ENCODE peak calls at places on chromosomes 1 and 21, in nine cellular contexts. F is GM12878, P is esophagus muscularis mucosa, H is sigmoid colon, R is K562, D is stomach, X is A549, I is tibial nerve, M is upper lobe of left lung. L is an unnamed sample.

GRCh38 chr1:223549740-223550139 is 115.8 kb downstream of the CAPN8 start:
- DNase-seq in F (no peak), P (no peak), H (no peak), R (no peak), D (no peak), X (no peak), I (no peak), M (no peak), L (no peak)

GRCh38 chr1:201022178-201022823 is 1.2 kb downstream of the KIF21B start:
- DNase-seq in F (no peak), P (no peak), H (no peak), R (no peak), D (no peak), X (no peak), I (no peak), M (no peak), L (no peak)

GRCh38 chr1:115060501-115060900 is 28.8 kb downstream of the TSPAN2 start:
- DNase-seq in F (no peak), P (no peak), H (no peak), R (no peak), D (no peak), X (no peak), I (no peak), M (no peak), L (no peak)

GRCh38 chr1:62906428-62906886 is 122.5 kb downstream of the ATG4C start:
- DNase-seq in F (no peak), P (no peak), H (no peak), R (peak), D (no peak), X (peak), I (no peak), M (no peak), L (no peak)

GRCh38 chr1:231072502-231072901 is 32.4 kb upstream of the FAM89A start:
- DNase-seq in F (no peak), P (no peak), H (no peak), R (no peak), D (no peak), X (no peak), I (no peak), M (no peak), L (no peak)

GRCh38 chr21:17371470-17371869 is 141.4 kb upstream of the CXADR start:
- DNase-seq in F (no peak), P (no peak), H (no peak), R (no peak), D (no peak), X (no peak), I (no peak), M (no peak), L (no peak)

GRCh38 chr1:23619299-23620188 is 60.2 kb upstream of the ID3 start:
- DNase-seq in F (no peak), P (no peak), H (no peak), R (peak), D (peak), X (no peak), I (no peak), M (peak), L (no peak)

GRCh38 chr1:107935396-107936064 is 29.4 kb downstream of the VAV3 start:
- DNase-seq in F (peak), P (no peak), H (no peak), R (no peak), D (no peak), X (no peak), I (no peak), M (no peak), L (no peak)

GRCh38 chr1:77271851-77272250 is 10.0 kb upstream of the AK5 start:
- DNase-seq in F (no peak), P (no peak), H (no peak), R (no peak), D (no peak), X (no peak), I (no peak), M (no peak), L (no peak)

GRCh38 chr1:6157528-6158174 is 22.5 kb downstream of the CHD5 start:
- DNase-seq in F (no peak), P (no peak), H (no peak), R (peak), D (no peak), X (peak), I (no peak), M (no peak), L (no peak)

GRCh38 chr1:207858806-207859205 is 52.1 kb downstream of the CD34 start:
- DNase-seq in F (no peak), P (no peak), H (no peak), R (no peak), D (no peak), X (no peak), I (no peak), M (no peak), L (no peak)

GRCh38 chr1:70528591-70529333 is 117.7 kb downstream of the CTH start:
- DNase-seq in F (no peak), P (no peak), H (no peak), R (peak), D (no peak), X (peak), I (no peak), M (no peak), L (no peak)

GRCh38 chr1:65310078-65310587 is 790 bp downstream of the DNAJC6 start:
- DNase-seq in F (no peak), P (peak), H (no peak), R (peak), D (no peak), X (no peak), I (no peak), M (no peak), L (peak)

GRCh38 chr1:8343464-8344001 is 25.6 kb downstream of the SLC45A1 start:
- DNase-seq in F (no peak), P (peak), H (peak), R (no peak), D (peak), X (peak), I (peak), M (peak), L (peak)

GRCh38 chr1:51444096-51444495 is 75.0 kb downstream of the EPS15 start:
- DNase-seq in F (no peak), P (no peak), H (no peak), R (no peak), D (no peak), X (no peak), I (no peak), M (no peak), L (no peak)

GRCh38 chr1:204405988-204406387 is 5.6 kb downstream of the PPP1R15B start:
- DNase-seq in F (no peak), P (peak), H (no peak), R (no peak), D (no peak), X (no peak), I (no peak), M (no peak), L (no peak)

GRCh38 chr1:156706647-156707008 is 1.2 kb upstream of the CRABP2 start:
- DNase-seq in F (no peak), P (no peak), H (peak), R (peak), D (no peak), X (no peak), I (peak), M (peak), L (peak)

GRCh38 chr1:182385885-182386853 is 5.4 kb downstream of the GLUL start:
- DNase-seq in F (no peak), P (no peak), H (no peak), R (peak), D (no peak), X (no peak), I (no peak), M (no peak), L (no peak)
- TF ChIP-seq POLR2A in F (no peak), P (no peak), H (no peak), R (no peak), D (no peak), X (no peak), I (no peak), M (no peak), L (no peak)

GRCh38 chr1:91712981-91713841 is 172.7 kb downstream of the TGFBR3 start:
- DNase-seq in F (peak), P (peak), H (peak), R (no peak), D (no peak), X (no peak), I (peak), M (peak), L (peak)
- TF ChIP-seq EP300 in F (peak), P (no peak), H (no peak), R (peak), D (no peak), X (no peak), I (peak), M (no peak), L (peak)

GRCh38 chr1:185404864-185405568 is 88.0 kb upstream of the IVNS1ABP start:
- DNase-seq in F (no peak), P (no peak), H (no peak), R (no peak), D (no peak), X (no peak), I (no peak), M (no peak), L (no peak)
- H3K4me3 ChIP-seq in F (no peak), P (no peak), H (peak), R (no peak), D (peak), X (no peak), I (peak), M (no peak), L (no peak)

GRCh38 chr21:25464275-25464674 is 143.0 kb downstream of the MRPL39 start:
- DNase-seq in F (no peak), P (no peak), H (no peak), R (no peak), D (no peak), X (no peak), I (no peak), M (no peak), L (no peak)

GRCh38 chr21:25467891-25468290 is 139.4 kb downstream of the MRPL39 start:
- DNase-seq in F (no peak), P (no peak), H (no peak), R (no peak), D (no peak), X (no peak), I (no peak), M (no peak), L (no peak)

GRCh38 chr21:25462517-25462971 is 144.7 kb downstream of the MRPL39 start:
- DNase-seq in F (peak), P (no peak), H (no peak), R (no peak), D (no peak), X (no peak), I (no peak), M (no peak), L (no peak)

GRCh38 chr21:25466470-25466869 is 140.8 kb downstream of the MRPL39 start:
- DNase-seq in F (no peak), P (no peak), H (no peak), R (no peak), D (no peak), X (no peak), I (no peak), M (no peak), L (no peak)

GRCh38 chr21:25465263-25465662 is 142.0 kb downstream of the MRPL39 start:
- DNase-seq in F (no peak), P (no peak), H (no peak), R (no peak), D (no peak), X (no peak), I (no peak), M (no peak), L (no peak)
- TF ChIP-seq POLR2A in F (no peak), P (no peak), H (no peak), R (no peak), D (no peak), X (no peak), I (no peak), M (no peak), L (no peak)

DNA sequence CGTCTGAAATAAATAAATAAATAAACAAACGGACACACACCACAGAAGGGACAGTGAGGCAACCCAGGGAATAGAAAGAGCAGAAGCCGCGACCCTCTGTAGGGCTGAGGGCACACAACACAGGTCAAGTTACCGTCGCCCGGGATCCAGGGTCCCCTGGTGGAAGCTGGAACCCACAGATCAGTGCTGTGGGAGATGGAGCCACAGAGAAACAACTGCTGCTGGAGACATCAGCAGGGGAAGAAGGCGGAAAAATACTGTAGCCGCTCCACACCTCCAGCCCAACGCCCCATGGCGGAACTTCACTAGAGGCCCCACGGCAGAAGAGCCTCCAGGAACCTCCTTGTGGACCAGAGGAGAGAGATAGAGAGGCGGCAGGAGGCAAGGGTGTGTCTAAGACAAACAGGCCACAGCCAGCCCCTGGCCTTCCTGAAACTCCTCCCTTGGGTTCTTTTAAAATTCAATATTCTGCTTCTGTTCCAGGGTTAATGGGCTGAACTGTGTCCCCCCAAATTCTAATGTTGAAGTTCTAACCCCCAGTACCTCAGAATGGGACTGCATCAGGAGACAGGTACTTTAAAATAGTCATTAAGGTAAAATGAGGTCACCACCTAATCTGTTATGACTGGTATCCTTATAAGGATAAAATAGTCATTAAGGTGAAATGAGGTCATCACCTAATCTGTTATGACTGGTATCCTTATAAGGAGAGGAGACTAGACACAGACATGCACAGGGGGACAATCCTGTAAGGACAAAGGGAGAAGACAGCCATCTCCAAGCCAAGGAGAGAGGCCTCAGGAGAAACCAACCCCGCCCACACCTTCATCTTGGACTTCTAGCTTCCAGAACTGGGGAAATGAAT is 7.7 kb upstream of the HLCS start:
- DNase-seq in F (no peak), P (no peak), H (no peak), R (no peak), D (no peak), X (no peak), I (no peak), M (no peak), L (no peak)
- TF ChIP-seq EP300 in F (no peak), P (no peak), H (no peak), R (peak), D (no peak), X (no peak), I (no peak), M (no peak), L (no peak)

GRCh38 chr1:211577277-211577825 is 1.6 kb downstream of the SLC30A1 start:
- DNase-seq in F (no peak), P (no peak), H (no peak), R (no peak), D (no peak), X (no peak), I (no peak), M (no peak), L (no peak)

GRCh38 chr1:211571998-211572397 is 7.0 kb downstream of the SLC30A1 start:
- DNase-seq in F (no peak), P (no peak), H (no peak), R (no peak), D (no peak), X (no peak), I (no peak), M (no peak), L (no peak)

GRCh38 chr1:211577826-211578639 is 928 bp downstream of the SLC30A1 start:
- DNase-seq in F (no peak), P (peak), H (peak), R (peak), D (peak), X (peak), I (peak), M (peak), L (peak)

GRCh38 chr1:211576717-211577116 is 2.2 kb downstream of the SLC30A1 start:
- DNase-seq in F (no peak), P (no peak), H (no peak), R (no peak), D (no peak), X (no peak), I (no peak), M (no peak), L (no peak)

DNA sequence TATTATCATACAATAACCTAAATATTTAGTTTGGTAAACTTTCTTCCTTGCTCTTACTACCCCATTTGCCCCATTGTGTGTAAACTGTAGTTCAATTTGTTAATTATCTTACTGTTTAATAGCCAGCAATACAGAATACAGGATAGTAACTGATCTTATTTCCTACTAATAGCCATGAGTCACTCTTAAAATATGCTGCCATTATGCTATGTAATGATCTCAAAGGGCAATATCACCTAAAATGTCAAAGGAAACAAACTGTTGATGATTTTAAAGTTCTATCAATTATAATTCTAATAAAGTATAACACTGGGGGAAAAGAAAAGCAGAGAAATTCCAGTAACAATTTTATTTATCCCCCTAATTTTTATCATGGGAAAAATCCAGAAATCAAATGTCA is 4.3 kb downstream of the SLC30A1 start:
- DNase-seq in F (no peak), P (no peak), H (no peak), R (no peak), D (no peak), X (no peak), I (no peak), M (no peak), L (no peak)
- H3K4me3 ChIP-seq in F (no peak), P (no peak), H (no peak), R (no peak), D (no peak), X (no peak), I (no peak), M (no peak), L (no peak)

GRCh38 chr1:3662080-3662671 is 9.9 kb downstream of the TP73 start:
- DNase-seq in F (no peak), P (no peak), H (peak), R (no peak), D (no peak), X (no peak), I (no peak), M (no peak), L (no peak)

GRCh38 chr1:3663999-3664699 is 11.8 kb downstream of the TP73 start:
- DNase-seq in F (no peak), P (no peak), H (peak), R (no peak), D (no peak), X (no peak), I (no peak), M (no peak), L (peak)

GRCh38 chr1:3661631-3662030 is 9.3 kb downstream of the TP73 start:
- DNase-seq in F (no peak), P (no peak), H (no peak), R (no peak), D (no peak), X (no peak), I (no peak), M (no peak), L (no peak)

GRCh38 chr1:3668148-3668547 is 15.8 kb downstream of the TP73 start:
- DNase-seq in F (no peak), P (no peak), H (no peak), R (no peak), D (no peak), X (no peak), I (no peak), M (no peak), L (no peak)

GRCh38 chr1:3664700-3665375 is 12.5 kb downstream of the TP73 start:
- DNase-seq in F (no peak), P (no peak), H (no peak), R (no peak), D (no peak), X (no peak), I (no peak), M (no peak), L (no peak)
- TF ChIP-seq POLR2A in F (peak), P (no peak), H (no peak), R (no peak), D (no peak), X (no peak), I (no peak), M (no peak), L (no peak)

GRCh38 chr21:45816794-45817193 is 164.8 kb upstream of the COL6A1 start:
- DNase-seq in F (no peak), P (no peak), H (no peak), R (no peak), D (no peak), X (no peak), I (no peak), M (no peak), L (no peak)

GRCh38 chr21:45817345-45817744 is 164.2 kb upstream of the COL6A1 start:
- DNase-seq in F (no peak), P (no peak), H (no peak), R (no peak), D (no peak), X (no peak), I (no peak), M (no peak), L (no peak)

GRCh38 chr21:45818904-45819285 is 162.7 kb upstream of the COL6A1 start:
- DNase-seq in F (peak), P (peak), H (peak), R (no peak), D (no peak), X (peak), I (no peak), M (no peak), L (no peak)

GRCh38 chr21:45819478-45820170 is 161.9 kb upstream of the COL6A1 start:
- DNase-seq in F (no peak), P (peak), H (peak), R (no peak), D (no peak), X (no peak), I (no peak), M (no peak), L (no peak)

GRCh38 chr21:45818276-45818903 is 163.2 kb upstream of the COL6A1 start:
- DNase-seq in F (no peak), P (no peak), H (peak), R (no peak), D (no peak), X (peak), I (no peak), M (no peak), L (no peak)
- TF ChIP-seq EP300 in F (no peak), P (no peak), H (no peak), R (no peak), D (no peak), X (no peak), I (no peak), M (no peak), L (no peak)

GRCh38 chr1:205678286-205679111 is 1.8 kb downstream of the SLC45A3 start:
- DNase-seq in F (no peak), P (no peak), H (no peak), R (peak), D (no peak), X (no peak), I (no peak), M (no peak), L (peak)
- H3K4me3 ChIP-seq in F (no peak), P (peak), H (no peak), R (peak), D (peak), X (no peak), I (no peak), M (peak), L (peak)

GRCh38 chr1:92459871-92460320 is 26.8 kb downstream of the GFI1 start:
- DNase-seq in F (no peak), P (no peak), H (no peak), R (no peak), D (no peak), X (no peak), I (no peak), M (no peak), L (no peak)

GRCh38 chr1:92461364-92462097 is 25.2 kb downstream of the GFI1 start:
- DNase-seq in F (no peak), P (no peak), H (no peak), R (no peak), D (no peak), X (no peak), I (no peak), M (no peak), L (no peak)

GRCh38 chr1:92466702-92467101 is 20.0 kb downstream of the GFI1 start:
- DNase-seq in F (no peak), P (no peak), H (no peak), R (no peak), D (no peak), X (no peak), I (no peak), M (no peak), L (no peak)

GRCh38 chr1:92465256-92465647 is 21.5 kb downstream of the GFI1 start:
- DNase-seq in F (no peak), P (no peak), H (no peak), R (no peak), D (no peak), X (no peak), I (no peak), M (no peak), L (no peak)

GRCh38 chr1:92464588-92465255 is 22.0 kb downstream of the GFI1 start:
- DNase-seq in F (no peak), P (no peak), H (no peak), R (no peak), D (no peak), X (no peak), I (no peak), M (no peak), L (no peak)
- TF ChIP-seq POLR2A in F (no peak), P (no peak), H (no peak), R (no peak), D (no peak), X (no peak), I (no peak), M (no peak), L (no peak)

L was measured in ovary.